ENCODE peak calls at places on chromosomes 12 and 14, in four cellular contexts. V is left cardiac atrium, M is pulmonary artery endothelial cell, W is posterior cingulate gyrus. B is an unnamed sample.

GRCh38 chr12:109440851-109441490 is 36.1 kb downstream of the KCTD10 start:
- DNase-seq in W (no peak), M (no peak), V (no peak), B (no peak)

GRCh38 chr12:113149361-113150150 is at the start of gene CFAP73:
- DNase-seq in M (no peak), V (peak), W (peak), B (no peak)

GRCh38 chr14:35159742-35160409 is 37.5 kb downstream of the PRORP start:
- DNase-seq in W (no peak), M (peak), V (no peak), B (no peak)

GRCh38 chr14:69518341-69519101 is 34.0 kb downstream of the PLEKHD1 start:
- DNase-seq in V (no peak), M (no peak), W (no peak), B (peak)

GRCh38 chr12:111759276-111759675 is 7.5 kb upstream of the ALDH2 start:
- DNase-seq in V (no peak), M (no peak), W (no peak), B (no peak)

GRCh38 chr12:92574911-92575570 is 127.7 kb upstream of the PLEKHG7 start:
- DNase-seq in W (no peak), M (no peak), V (no peak), B (no peak)

GRCh38 chr12:122062832-122063690 is 15.5 kb upstream of the MLXIP start:
- DNase-seq in W (no peak), M (peak), V (peak), B (no peak)

GRCh38 chr12:100435948-100436347 is 37.7 kb upstream of the NR1H4 start:
- DNase-seq in V (no peak), M (no peak), W (no peak), B (no peak)

GRCh38 chr12:3728686-3729085 is 24.2 kb downstream of the CRACR2A start:
- DNase-seq in V (no peak), M (no peak), W (no peak), B (peak)

GRCh38 chr12:101642115-101643067 is 47.6 kb downstream of the MYBPC1 start:
- DNase-seq in V (no peak), W (peak), M (no peak), B (no peak)

GRCh38 chr14:35661875-35662274 is 127.9 kb downstream of the INSM2 start:
- DNase-seq in W (no peak), V (no peak), M (no peak), B (no peak)

GRCh38 chr12:50186667-50187066 is 19.5 kb upstream of the CERS5 start:
- DNase-seq in M (no peak), W (no peak), V (no peak), B (no peak)

GRCh38 chr12:107891967-107892366 is 117.5 kb downstream of the ASCL4 start:
- DNase-seq in V (no peak), W (no peak), M (no peak), B (no peak)

GRCh38 chr14:69842671-69843407 is 36.4 kb upstream of the SMOC1 start:
- DNase-seq in V (no peak), W (no peak), M (no peak), B (no peak)

GRCh38 chr12:48356041-48356768 is 5.5 kb upstream of the ZNF641 start:
- DNase-seq in W (no peak), M (no peak), V (no peak), B (no peak)

GRCh38 chr12:6167327-6168280 is 32.6 kb upstream of the CD9 start:
- DNase-seq in V (peak), W (no peak), M (peak), B (peak)

GRCh38 chr12:27334721-27335082 is 2.1 kb downstream of the BMAL2 start:
- DNase-seq in W (no peak), V (no peak), M (no peak), B (no peak)